ENCODE peak calls at places on chromosomes 13 and 19, in ten cellular contexts. W, K, X, E, Z, R, T, F, J and S are unnamed samples.

GRCh38 chr13:96053003-96053703 is at the start of gene UGGT2:
- DNase-seq in W (peak), K (peak), X (peak), E (peak), Z (peak), R (peak), T (peak), F (peak), J (peak), S (peak)

GRCh38 chr13:99725644-99726043 is 224.4 kb downstream of the TM9SF2 start:
- DNase-seq in W (no peak), K (no peak), X (no peak), E (no peak), Z (no peak), R (no peak), T (no peak), F (no peak), J (no peak), S (no peak)

GRCh38 chr13:87535911-87536310 is 135.3 kb upstream of the SLITRK5 start:
- DNase-seq in W (no peak), K (no peak), X (no peak), E (no peak), Z (no peak), R (no peak), T (no peak), F (no peak), J (no peak), S (no peak)

GRCh38 chr13:26518433-26519084 is 38.9 kb upstream of the WASF3 start:
- DNase-seq in W (no peak), K (no peak), X (no peak), E (no peak), Z (no peak), R (no peak), T (no peak), F (no peak), J (no peak), S (no peak)

GRCh38 chr19:47729468-47729798 is 15.9 kb upstream of the NOP53 start:
- DNase-seq in W (no peak), K (peak), X (no peak), E (peak), Z (peak), R (no peak), T (peak), F (peak), J (peak), S (no peak)

GRCh38 chr19:1766800-1767352 is 13.6 kb downstream of the ONECUT3 start:
- DNase-seq in W (no peak), K (no peak), X (no peak), E (no peak), Z (no peak), R (no peak), T (no peak), F (no peak), J (no peak), S (no peak)

GRCh38 chr13:98481511-98481951 is 95.4 kb downstream of the STK24 start:
- DNase-seq in W (no peak), K (no peak), X (no peak), E (no peak), Z (no peak), R (no peak), T (no peak), F (no peak), J (no peak), S (no peak)

GRCh38 chr13:45623516-45624090 is 8.1 kb upstream of the ERICH6B start:
- DNase-seq in W (no peak), K (no peak), X (peak), E (peak), Z (no peak), R (no peak), T (no peak), F (no peak), J (no peak), S (no peak)

GRCh38 chr19:41816761-41817160 is 20.4 kb downstream of the CEACAM3 start:
- DNase-seq in W (no peak), K (no peak), X (no peak), E (no peak), Z (no peak), R (no peak), T (no peak), F (no peak), J (no peak), S (no peak)

GRCh38 chr13:35857769-35858168 is 273.4 kb downstream of the DCLK1 start:
- DNase-seq in W (no peak), K (no peak), X (peak), E (no peak), Z (no peak), R (no peak), T (no peak), F (no peak), J (no peak), S (no peak)

GRCh38 chr19:38168632-38169031 is 55.4 kb downstream of the DPF1 start:
- DNase-seq in W (no peak), K (no peak), X (no peak), E (no peak), Z (no peak), R (no peak), T (no peak), F (no peak), J (no peak), S (no peak)

GRCh38 chr19:2042485-2043268 is 8.4 kb downstream of the MKNK2 start:
- DNase-seq in W (peak), K (peak), X (no peak), E (no peak), Z (no peak), R (peak), T (peak), F (no peak), J (no peak), S (no peak)

GRCh38 chr13:83536153-83536552 is 346.1 kb downstream of the SLITRK1 start:
- DNase-seq in W (no peak), K (no peak), X (no peak), E (no peak), Z (no peak), R (no peak), T (no peak), F (no peak), J (no peak), S (no peak)

GRCh38 chr19:14544977-14545715 is 15.8 kb downstream of the TECR start:
- DNase-seq in W (peak), K (peak), X (no peak), E (no peak), Z (no peak), R (peak), T (no peak), F (peak), J (no peak), S (no peak)

GRCh38 chr13:83906240-83906820 is 24.1 kb upstream of the SLITRK1 start:
- DNase-seq in W (no peak), K (no peak), X (no peak), E (no peak), Z (no peak), R (no peak), T (no peak), F (no peak), J (no peak), S (no peak)

GRCh38 chr19:10390652-10391286 is 10.4 kb upstream of the TYK2 start:
- DNase-seq in W (peak), K (peak), X (no peak), E (peak), Z (peak), R (peak), T (peak), F (peak), J (peak), S (no peak)

GRCh38 chr19:18202759-18203407 is 959 bp downstream of the RAB3A start:
- DNase-seq in W (peak), K (no peak), X (no peak), E (no peak), Z (no peak), R (no peak), T (no peak), F (no peak), J (no peak), S (no peak)

GRCh38 chr13:74206061-74206561 is 71.9 kb upstream of the KLF12 start:
- DNase-seq in W (no peak), K (no peak), X (no peak), E (no peak), Z (peak), R (no peak), T (no peak), F (no peak), J (no peak), S (no peak)

GRCh38 chr19:40407714-40408600 is 5.2 kb downstream of the PRX start:
- DNase-seq in W (no peak), K (no peak), X (no peak), E (no peak), Z (no peak), R (no peak), T (no peak), F (no peak), J (no peak), S (no peak)

GRCh38 chr19:7729831-7730285 is 2.1 kb downstream of the CLEC4G start:
- DNase-seq in W (peak), K (no peak), X (no peak), E (no peak), Z (no peak), R (no peak), T (no peak), F (no peak), J (no peak), S (no peak)

GRCh38 chr13:41015920-41016319 is 3.2 kb downstream of the ELF1 start:
- DNase-seq in W (no peak), K (no peak), X (no peak), E (no peak), Z (no peak), R (no peak), T (no peak), F (no peak), J (no peak), S (no peak)

GRCh38 chr13:23621316-23621645 is 51.1 kb downstream of the TNFRSF19 start:
- DNase-seq in W (no peak), K (no peak), X (no peak), E (no peak), Z (no peak), R (no peak), T (no peak), F (no peak), J (no peak), S (no peak)

GRCh38 chr13:34156841-34157365 is 339.0 kb downstream of the RFC3 start:
- DNase-seq in W (no peak), K (peak), X (no peak), E (peak), Z (peak), R (peak), T (peak), F (peak), J (peak), S (no peak)

GRCh38 chr19:17406039-17406886 is 833 bp upstream of the BST2 start:
- DNase-seq in W (no peak), K (no peak), X (no peak), E (no peak), Z (no peak), R (no peak), T (no peak), F (no peak), J (no peak), S (no peak)

GRCh38 chr13:30796132-30796832 is 60.9 kb downstream of the ALOX5AP start:
- DNase-seq in W (no peak), K (no peak), X (no peak), E (no peak), Z (peak), R (no peak), T (no peak), F (peak), J (no peak), S (no peak)

GRCh38 chr13:52428295-52428694 is 22.1 kb downstream of the VPS36 start:
- DNase-seq in W (no peak), K (no peak), X (no peak), E (no peak), Z (no peak), R (no peak), T (peak), F (no peak), J (no peak), S (no peak)

GRCh38 chr13:100673831-100674362 is 698 bp downstream of the TMTC4 start:
- DNase-seq in W (no peak), K (peak), X (no peak), E (peak), Z (no peak), R (peak), T (peak), F (peak), J (peak), S (no peak)

GRCh38 chr19:48967346-48968178 is 2.5 kb downstream of the FTL start:
- DNase-seq in W (peak), K (peak), X (no peak), E (no peak), Z (no peak), R (no peak), T (no peak), F (no peak), J (peak), S (no peak)

GRCh38 chr19:48966541-48967345 is 1.6 kb downstream of the FTL start:
- DNase-seq in W (no peak), K (no peak), X (no peak), E (no peak), Z (no peak), R (no peak), T (no peak), F (no peak), J (no peak), S (no peak)

GRCh38 chr19:48969276-48970138 is 4.4 kb downstream of the FTL start:
- DNase-seq in W (no peak), K (no peak), X (no peak), E (no peak), Z (no peak), R (no peak), T (no peak), F (no peak), J (no peak), S (no peak)

GRCh38 chr19:48968813-48969218 is 3.7 kb downstream of the FTL start:
- DNase-seq in W (peak), K (no peak), X (no peak), E (no peak), Z (no peak), R (no peak), T (no peak), F (no peak), J (no peak), S (no peak)

GRCh38 chr19:48968179-48968661 is 3.1 kb downstream of the FTL start:
- DNase-seq in W (no peak), K (no peak), X (no peak), E (no peak), Z (no peak), R (no peak), T (no peak), F (no peak), J (no peak), S (no peak)
- TF ChIP-seq POLR2A in W (no peak), K (no peak), X (no peak), E (no peak), Z (no peak), R (no peak), T (no peak), F (no peak), J (no peak), S (no peak)

GRCh38 chr19:29965529-29965928 is 23.5 kb downstream of the URI1 start:
- DNase-seq in W (no peak), K (no peak), X (no peak), E (no peak), Z (no peak), R (no peak), T (no peak), F (no peak), J (no peak), S (no peak)

GRCh38 chr19:29964171-29964570 is 22.1 kb downstream of the URI1 start:
- DNase-seq in W (no peak), K (no peak), X (no peak), E (no peak), Z (no peak), R (no peak), T (no peak), F (no peak), J (no peak), S (no peak)

GRCh38 chr19:29967623-29968022 is 25.6 kb downstream of the URI1 start:
- DNase-seq in W (no peak), K (no peak), X (no peak), E (no peak), Z (no peak), R (no peak), T (no peak), F (no peak), J (no peak), S (no peak)

GRCh38 chr19:29963576-29963975 is 21.5 kb downstream of the URI1 start:
- DNase-seq in W (no peak), K (no peak), X (no peak), E (no peak), Z (no peak), R (no peak), T (no peak), F (no peak), J (no peak), S (no peak)

DNA sequence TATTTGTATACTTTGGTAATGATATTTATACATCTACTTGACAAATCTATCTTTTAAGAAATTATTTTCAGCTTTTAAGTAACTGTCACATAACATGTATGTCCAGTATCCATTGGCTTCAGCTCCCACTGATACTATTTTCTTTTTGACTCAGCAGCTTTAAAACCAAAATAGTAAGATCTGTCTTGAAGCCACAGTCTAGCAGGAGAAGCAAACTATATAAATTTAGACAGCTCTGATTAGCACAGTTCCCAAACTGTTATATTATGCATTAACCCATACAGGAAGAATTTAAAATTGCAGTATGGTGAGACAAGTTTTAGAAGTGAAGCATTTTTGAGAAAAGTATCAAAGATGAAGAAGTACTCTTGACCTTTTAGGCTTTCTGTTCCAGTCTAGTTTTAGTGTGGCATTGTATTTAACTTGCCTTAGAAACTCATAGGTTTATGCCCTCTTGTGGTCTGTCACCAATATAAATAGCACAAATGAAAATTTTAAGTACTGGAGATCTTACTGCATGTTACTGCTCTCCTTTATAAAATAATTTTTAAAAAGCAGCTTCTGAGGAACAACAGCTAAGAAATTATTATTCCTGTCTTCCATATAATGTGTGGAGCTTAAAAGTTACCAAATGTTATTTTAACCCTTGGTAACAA is 24.7 kb downstream of the URI1 start:
- DNase-seq in W (no peak), K (no peak), X (no peak), E (no peak), Z (no peak), R (no peak), T (no peak), F (no peak), J (no peak), S (no peak)
- TF ChIP-seq CTCF in W (peak), K (no peak), X (no peak), E (peak), Z (no peak), R (no peak), T (no peak), F (no peak), J (no peak), S (peak)

GRCh38 chr19:489418-490196 is 6.7 kb upstream of the MADCAM1 start:
- DNase-seq in W (no peak), K (peak), X (no peak), E (no peak), Z (no peak), R (no peak), T (no peak), F (no peak), J (no peak), S (no peak)
- H3K27ac ChIP-seq in W (peak), K (peak), X (peak), E (peak), Z (peak), R (peak), T (peak), F (peak), J (peak), S (peak)

DNA sequence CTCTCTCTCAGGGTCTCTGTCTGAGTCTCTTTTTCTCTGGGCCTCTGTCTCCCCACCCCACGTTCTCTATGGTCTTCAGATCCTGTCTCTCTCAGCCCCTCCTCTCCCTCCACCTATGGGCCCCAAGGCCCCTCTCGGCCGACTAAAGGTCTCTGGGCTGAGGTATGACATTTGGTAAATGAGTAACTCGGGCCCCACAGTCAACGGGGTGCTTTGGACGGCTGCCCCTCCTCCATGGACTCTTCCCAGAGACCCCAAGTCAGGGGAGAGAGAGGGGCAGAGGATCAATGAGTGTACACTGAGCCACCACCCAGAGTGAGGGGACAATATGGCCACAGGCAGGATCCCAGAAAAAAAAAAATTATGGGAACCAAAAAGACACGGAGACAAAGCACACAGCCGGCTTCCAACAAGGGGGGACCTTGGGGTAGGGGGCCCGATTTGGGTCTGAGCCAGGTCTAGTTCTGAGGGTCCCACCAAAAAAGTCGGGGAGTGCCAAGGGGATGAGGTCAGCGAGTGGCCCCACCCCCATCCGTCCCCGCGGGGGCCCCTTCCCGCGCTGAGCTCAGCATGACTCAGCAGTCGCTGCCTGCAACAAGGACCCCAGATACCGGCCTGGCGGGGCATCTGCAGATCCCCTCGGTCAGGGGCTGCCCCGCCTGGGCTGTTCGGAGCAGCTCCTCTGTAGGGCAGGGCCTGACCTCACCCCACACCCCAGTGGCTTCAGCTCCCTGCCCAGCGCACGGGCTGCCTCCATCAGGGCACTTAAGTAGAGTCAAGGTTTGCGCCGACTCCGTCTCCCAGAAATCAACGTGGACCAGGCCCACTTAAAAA is 1.5 kb upstream of the FTL start:
- DNase-seq in W (peak), K (peak), X (no peak), E (no peak), Z (peak), R (peak), T (peak), F (peak), J (peak), S (no peak)
- TF ChIP-seq POLR2A in W (peak), K (no peak), X (no peak), E (no peak), Z (no peak), R (peak), T (no peak), F (peak), J (peak), S (no peak)

GRCh38 chr13:91868351-91868750 is 469.9 kb downstream of the GPC5 start:
- DNase-seq in W (no peak), K (no peak), X (no peak), E (no peak), Z (no peak), R (no peak), T (no peak), F (no peak), J (no peak), S (no peak)
- TF ChIP-seq CTCF in W (no peak), K (no peak), X (no peak), E (no peak), Z (no peak), R (no peak), T (no peak), F (no peak), J (no peak), S (no peak)

GRCh38 chr19:55674841-55675660 is at the start of gene EPN1:
- DNase-seq in W (peak), K (peak), X (peak), E (peak), Z (peak), R (peak), T (peak), F (peak), J (peak), S (peak)

GRCh38 chr19:55676889-55677505 is 2.0 kb downstream of the EPN1 start:
- DNase-seq in W (no peak), K (no peak), X (no peak), E (no peak), Z (no peak), R (no peak), T (no peak), F (no peak), J (no peak), S (no peak)

GRCh38 chr19:55677572-55678028 is 2.6 kb downstream of the EPN1 start:
- DNase-seq in W (peak), K (peak), X (no peak), E (no peak), Z (no peak), R (no peak), T (peak), F (no peak), J (no peak), S (no peak)

GRCh38 chr19:55675661-55676354 is 782 bp downstream of the EPN1 start:
- DNase-seq in W (no peak), K (no peak), X (no peak), E (no peak), Z (no peak), R (no peak), T (no peak), F (no peak), J (no peak), S (no peak)

GRCh38 chr19:55676384-55676783 is 1.4 kb downstream of the EPN1 start:
- DNase-seq in W (no peak), K (peak), X (no peak), E (no peak), Z (no peak), R (no peak), T (peak), F (peak), J (no peak), S (no peak)
- H3K27ac ChIP-seq in W (peak), K (peak), X (no peak), E (no peak), Z (no peak), R (peak), T (peak), F (peak), J (no peak), S (peak)

GRCh38 chr19:55076321-55076720 is 652 bp downstream of the EPS8L1 start:
- DNase-seq in W (no peak), K (no peak), X (no peak), E (no peak), Z (no peak), R (no peak), T (no peak), F (no peak), J (no peak), S (no peak)
- TF ChIP-seq POLR2A in W (no peak), K (no peak), X (no peak), E (no peak), Z (no peak), R (no peak), T (no peak), F (no peak), J (no peak), S (no peak)

GRCh38 chr13:76168661-76169060 is 532.5 kb downstream of the LMO7 start:
- DNase-seq in W (no peak), K (no peak), X (no peak), E (no peak), Z (no peak), R (no peak), T (no peak), F (no peak), J (no peak), S (no peak)
- TF ChIP-seq CTCF in W (no peak), K (no peak), X (no peak), E (no peak), Z (no peak), R (no peak), T (no peak), F (no peak), J (no peak), S (no peak)